ENCODE peak calls at places on chromosome 15, in six cellular contexts. F is neural crest cell; V is activated effector memory CD4-positive, alpha-beta T cell treated with Interleukin-2 at 50 U/mL for 16 hours; O is ELF-1; R is lung; K is NCI-H1436. X is an unnamed sample.

GRCh38 chr15:39745415-39745814 is 37.2 kb downstream of the FSIP1 start:
- DNase-seq in F (no peak), V (no peak), O (no peak), R (no peak), K (no peak), X (no peak)

GRCh38 chr15:80695911-80696651 is 971 bp downstream of the ABHD17C start:
- DNase-seq in F (no peak), V (peak), O (peak), R (peak), K (no peak), X (peak)

GRCh38 chr15:78873796-78874761 is 1.4 kb downstream of the MORF4L1 start:
- DNase-seq in F (no peak), V (peak), O (peak), R (no peak), K (no peak), X (no peak)

GRCh38 chr15:82045179-82045891 is 483 bp downstream of the MEX3B start:
- DNase-seq in F (peak), V (no peak), O (peak), R (no peak), K (no peak), X (peak)

GRCh38 chr15:91255788-91256187 is 155.7 kb downstream of the SV2B start:
- DNase-seq in F (no peak), V (no peak), O (no peak), R (no peak), K (no peak), X (no peak)

GRCh38 chr15:60392986-60393811 is 4.6 kb downstream of the ANXA2 start:
- DNase-seq in F (no peak), V (no peak), O (peak), R (peak), K (no peak), X (no peak)

GRCh38 chr15:29139540-29140459 is 129.8 kb downstream of the NSMCE3 start:
- DNase-seq in F (peak), V (peak), O (peak), R (no peak), K (no peak), X (peak)

GRCh38 chr15:62740141-62741004 is 302.2 kb upstream of the TPM1 start:
- DNase-seq in F (no peak), V (no peak), O (no peak), R (no peak), K (no peak), X (no peak)

GRCh38 chr15:36029606-36030005 is 483.6 kb upstream of the DPH6 start:
- DNase-seq in F (no peak), V (no peak), O (no peak), R (no peak), K (no peak), X (no peak)

GRCh38 chr15:61069369-61070075 is 159.6 kb downstream of the RORA start:
- DNase-seq in F (no peak), V (no peak), O (no peak), R (no peak), K (no peak), X (no peak)

GRCh38 chr15:90701048-90701447 is 16.1 kb upstream of the BLM start:
- DNase-seq in F (no peak), V (no peak), O (no peak), R (no peak), K (no peak), X (no peak)

GRCh38 chr15:63015618-63016017 is 26.9 kb upstream of the TPM1 start:
- DNase-seq in F (no peak), V (no peak), O (no peak), R (no peak), K (no peak), X (no peak)

GRCh38 chr15:66931768-66932633 is 133.4 kb upstream of the SMAD3 start:
- DNase-seq in F (no peak), V (no peak), O (peak), R (no peak), K (no peak), X (peak)

GRCh38 chr15:80986487-80986886 is 3.1 kb downstream of the MESD start:
- DNase-seq in F (no peak), V (no peak), O (peak), R (no peak), K (no peak), X (no peak)

GRCh38 chr15:34038023-34038403 is 991 bp downstream of the AVEN start:
- DNase-seq in F (no peak), V (no peak), O (no peak), R (no peak), K (no peak), X (no peak)

GRCh38 chr15:78715930-78716329 is 74.9 kb upstream of the CHRNB4 start:
- DNase-seq in F (no peak), V (no peak), O (no peak), R (no peak), K (no peak), X (no peak)

GRCh38 chr15:43775411-43775965 is 1.3 kb downstream of the ELL3 start:
- DNase-seq in F (peak), V (no peak), O (peak), R (peak), K (peak), X (peak)

GRCh38 chr15:29601811-29602210 is 220.5 kb downstream of the TJP1 start:
- DNase-seq in F (no peak), V (no peak), O (no peak), R (no peak), K (no peak), X (no peak)

GRCh38 chr15:66985653-66986052 is 79.7 kb upstream of the SMAD3 start:
- DNase-seq in F (no peak), V (no peak), O (no peak), R (no peak), K (no peak), X (no peak)

GRCh38 chr15:57708047-57708446 is 1.5 kb downstream of the POLR2M start:
- DNase-seq in F (no peak), V (no peak), O (no peak), R (no peak), K (no peak), X (no peak)

GRCh38 chr15:57237676-57238075 is 138.6 kb upstream of the CGNL1 start:
- DNase-seq in F (no peak), V (no peak), O (no peak), R (no peak), K (no peak), X (no peak)

GRCh38 chr15:32861741-32862140 is 143.9 kb downstream of the GREM1 start:
- DNase-seq in F (peak), V (no peak), O (peak), R (no peak), K (peak), X (no peak)

GRCh38 chr15:29270169-29270955 is 740 bp upstream of the NSMCE3 start:
- DNase-seq in F (no peak), V (peak), O (no peak), R (no peak), K (no peak), X (no peak)

GRCh38 chr15:83305696-83306291 is 21.3 kb upstream of the BNC1 start:
- DNase-seq in F (no peak), V (no peak), O (peak), R (peak), K (no peak), X (peak)

GRCh38 chr15:76012021-76012551 is at the start of gene NRG4:
- DNase-seq in F (no peak), V (no peak), O (no peak), R (no peak), K (no peak), X (peak)

GRCh38 chr15:73844356-73844755 is 29.0 kb upstream of the TBC1D21 start:
- DNase-seq in F (no peak), V (no peak), O (no peak), R (no peak), K (no peak), X (no peak)

GRCh38 chr15:61037031-61037430 is 192.1 kb downstream of the RORA start:
- DNase-seq in F (no peak), V (no peak), O (no peak), R (no peak), K (no peak), X (no peak)

GRCh38 chr15:43876872-43877271 is 50.1 kb downstream of the WDR76 start:
- DNase-seq in F (no peak), V (no peak), O (no peak), R (no peak), K (no peak), X (no peak)

X was measured in iPS-NIHi11.